ENCODE peak calls at places on chromosomes 2 and 18, in six cellular contexts. One of them, this sample, is unnamed.

GRCh38 chr2:176428943-176429469 is 159.8 kb downstream of the MTX2 start:
- DNase-seq in T-cell: no peak
- DNase-seq in DMS153: no peak
- DNase-seq in dorsolateral prefrontal cortex: no peak
- DNase-seq in NCI-H226: no peak
- DNase-seq in stromal cell of bone marrow: no peak
- DNase-seq in this sample: no peak

GRCh38 chr2:111194835-111195621 is 74.3 kb downstream of the BCL2L11 start:
- DNase-seq in dorsolateral prefrontal cortex: no peak
- DNase-seq in stromal cell of bone marrow: no peak
- DNase-seq in NCI-H226: no peak
- DNase-seq in DMS153: no peak
- DNase-seq in T-cell: no peak
- DNase-seq in this sample: no peak

GRCh38 chr2:213806125-213806726 is 522.0 kb downstream of the SPAG16 start:
- DNase-seq in stromal cell of bone marrow: peak; percentile 13
- DNase-seq in NCI-H226: no peak
- DNase-seq in DMS153: peak; percentile 9
- DNase-seq in dorsolateral prefrontal cortex: no peak
- DNase-seq in T-cell: no peak
- DNase-seq in this sample: no peak

GRCh38 chr2:72010647-72011355 is 136.9 kb downstream of the CYP26B1 start:
- DNase-seq in dorsolateral prefrontal cortex: peak; percentile 1
- DNase-seq in T-cell: no peak
- DNase-seq in DMS153: no peak
- DNase-seq in stromal cell of bone marrow: no peak
- DNase-seq in NCI-H226: no peak
- DNase-seq in this sample: no peak

GRCh38 chr2:138234265-138234664 is 267.3 kb upstream of the SPOPL start:
- DNase-seq in stromal cell of bone marrow: no peak
- DNase-seq in DMS153: no peak
- DNase-seq in dorsolateral prefrontal cortex: no peak
- DNase-seq in NCI-H226: no peak
- DNase-seq in T-cell: no peak
- DNase-seq in this sample: no peak

GRCh38 chr2:33599943-33600192 is 769 bp upstream of the FAM98A start:
- DNase-seq in stromal cell of bone marrow: no peak
- DNase-seq in NCI-H226: no peak
- DNase-seq in DMS153: no peak
- DNase-seq in dorsolateral prefrontal cortex: no peak
- DNase-seq in T-cell: no peak
- DNase-seq in this sample: no peak

GRCh38 chr2:236748385-236748784 is 178.8 kb downstream of the ACKR3 start:
- DNase-seq in DMS153: no peak
- DNase-seq in T-cell: no peak
- DNase-seq in NCI-H226: no peak
- DNase-seq in dorsolateral prefrontal cortex: no peak
- DNase-seq in stromal cell of bone marrow: no peak
- DNase-seq in this sample: no peak

GRCh38 chr18:8091042-8091441 is 518.2 kb upstream of the RAB12 start:
- DNase-seq in DMS153: no peak
- DNase-seq in dorsolateral prefrontal cortex: no peak
- DNase-seq in stromal cell of bone marrow: peak; percentile 63
- DNase-seq in T-cell: no peak
- DNase-seq in NCI-H226: no peak
- DNase-seq in this sample: no peak

GRCh38 chr18:63970803-63971191 is 916 bp downstream of the SERPINB8 start:
- DNase-seq in NCI-H226: peak; percentile 65
- DNase-seq in dorsolateral prefrontal cortex: peak; percentile 55
- DNase-seq in stromal cell of bone marrow: no peak
- DNase-seq in DMS153: peak; percentile 66
- DNase-seq in T-cell: no peak
- DNase-seq in this sample: no peak

GRCh38 chr2:68196120-68196716 is 38.5 kb downstream of the PNO1 start:
- DNase-seq in T-cell: no peak
- DNase-seq in NCI-H226: peak; percentile 22
- DNase-seq in stromal cell of bone marrow: no peak
- DNase-seq in dorsolateral prefrontal cortex: peak; percentile 9
- DNase-seq in DMS153: no peak
- DNase-seq in this sample: peak; percentile 19

GRCh38 chr2:32553829-32554432 is 73.9 kb upstream of the TTC27 start:
- DNase-seq in T-cell: no peak
- DNase-seq in DMS153: no peak
- DNase-seq in dorsolateral prefrontal cortex: no peak
- DNase-seq in NCI-H226: no peak
- DNase-seq in stromal cell of bone marrow: peak; percentile 28
- DNase-seq in this sample: no peak

GRCh38 chr2:39128919-39129391 is 8.1 kb upstream of the SOS1 start:
- DNase-seq in DMS153: no peak
- DNase-seq in NCI-H226: no peak
- DNase-seq in T-cell: peak; percentile 47
- DNase-seq in stromal cell of bone marrow: peak; percentile 50
- DNase-seq in dorsolateral prefrontal cortex: no peak
- DNase-seq in this sample: peak; percentile 35

GRCh38 chr2:3631851-3632659 is 25.9 kb upstream of the ALLC start:
- DNase-seq in dorsolateral prefrontal cortex: no peak
- DNase-seq in DMS153: no peak
- DNase-seq in T-cell: no peak
- DNase-seq in stromal cell of bone marrow: no peak
- DNase-seq in NCI-H226: no peak
- DNase-seq in this sample: no peak

GRCh38 chr2:28137221-28137620 is 246.7 kb downstream of the BABAM2 start:
- DNase-seq in stromal cell of bone marrow: peak; percentile 79
- DNase-seq in DMS153: no peak
- DNase-seq in NCI-H226: peak; percentile 54
- DNase-seq in T-cell: no peak
- DNase-seq in dorsolateral prefrontal cortex: no peak
- DNase-seq in this sample: no peak

GRCh38 chr2:160719116-160719515 is 225.5 kb upstream of the RBMS1 start:
- DNase-seq in NCI-H226: peak; percentile 31
- DNase-seq in stromal cell of bone marrow: no peak
- DNase-seq in DMS153: no peak
- DNase-seq in dorsolateral prefrontal cortex: no peak
- DNase-seq in T-cell: no peak
- DNase-seq in this sample: no peak

GRCh38 chr18:75896865-75897264 is 469.4 kb upstream of the SMIM21 start:
- DNase-seq in stromal cell of bone marrow: no peak
- DNase-seq in T-cell: no peak
- DNase-seq in NCI-H226: no peak
- DNase-seq in dorsolateral prefrontal cortex: no peak
- DNase-seq in DMS153: peak; percentile 70
- DNase-seq in this sample: no peak

GRCh38 chr2:206083602-206084467 is 2.1 kb downstream of the INO80D start:
- DNase-seq in DMS153: no peak
- DNase-seq in dorsolateral prefrontal cortex: no peak
- DNase-seq in NCI-H226: no peak
- DNase-seq in stromal cell of bone marrow: no peak
- DNase-seq in T-cell: no peak
- DNase-seq in this sample: no peak

GRCh38 chr18:22324191-22325131 is 93.3 kb downstream of the CTAGE1 start:
- DNase-seq in NCI-H226: no peak
- DNase-seq in DMS153: no peak
- DNase-seq in T-cell: no peak
- DNase-seq in dorsolateral prefrontal cortex: no peak
- DNase-seq in stromal cell of bone marrow: no peak
- DNase-seq in this sample: no peak

GRCh38 chr2:172783091-172783898 is 47.6 kb downstream of the RAPGEF4 start:
- DNase-seq in stromal cell of bone marrow: peak; percentile 80
- DNase-seq in T-cell: no peak
- DNase-seq in DMS153: no peak
- DNase-seq in NCI-H226: peak; percentile 87
- DNase-seq in dorsolateral prefrontal cortex: no peak
- DNase-seq in this sample: no peak

GRCh38 chr2:126996378-126996699 is 97.6 kb downstream of the TEX51 start:
- DNase-seq in DMS153: no peak
- DNase-seq in NCI-H226: no peak
- DNase-seq in stromal cell of bone marrow: no peak
- DNase-seq in T-cell: no peak
- DNase-seq in dorsolateral prefrontal cortex: no peak
- DNase-seq in this sample: no peak

GRCh38 chr2:43426305-43427031 is 169.4 kb downstream of the THADA start:
- DNase-seq in stromal cell of bone marrow: peak; percentile 94
- DNase-seq in NCI-H226: peak; percentile 97
- DNase-seq in DMS153: peak; percentile 63
- DNase-seq in dorsolateral prefrontal cortex: no peak
- DNase-seq in T-cell: peak; percentile 18
- DNase-seq in this sample: peak; percentile 17

GRCh38 chr2:156397229-156397628 is 39.0 kb upstream of the GPD2 start:
- DNase-seq in stromal cell of bone marrow: no peak
- DNase-seq in DMS153: no peak
- DNase-seq in T-cell: no peak
- DNase-seq in NCI-H226: no peak
- DNase-seq in dorsolateral prefrontal cortex: no peak
- DNase-seq in this sample: no peak

GRCh38 chr2:135072125-135072997 is 20.3 kb downstream of the RAB3GAP1 start:
- DNase-seq in T-cell: no peak
- DNase-seq in DMS153: no peak
- DNase-seq in stromal cell of bone marrow: no peak
- DNase-seq in NCI-H226: no peak
- DNase-seq in dorsolateral prefrontal cortex: no peak
- DNase-seq in this sample: no peak

GRCh38 chr2:201233192-201234166 is 26.9 kb upstream of the CASP8 start:
- DNase-seq in T-cell: peak; percentile 71
- DNase-seq in DMS153: peak; percentile 91
- DNase-seq in NCI-H226: peak; percentile 81
- DNase-seq in stromal cell of bone marrow: no peak
- DNase-seq in dorsolateral prefrontal cortex: no peak
- DNase-seq in this sample: peak; percentile 83

GRCh38 chr2:25165992-25166618 is 2.3 kb downstream of the POMC start:
- DNase-seq in NCI-H226: no peak
- DNase-seq in T-cell: no peak
- DNase-seq in stromal cell of bone marrow: no peak
- DNase-seq in DMS153: peak; percentile 69
- DNase-seq in dorsolateral prefrontal cortex: no peak
- DNase-seq in this sample: no peak

GRCh38 chr2:76711490-76711889 is 810.7 kb downstream of the LRRTM4 start:
- DNase-seq in dorsolateral prefrontal cortex: no peak
- DNase-seq in T-cell: no peak
- DNase-seq in stromal cell of bone marrow: no peak
- DNase-seq in DMS153: no peak
- DNase-seq in NCI-H226: no peak
- DNase-seq in this sample: no peak

GRCh38 chr18:22694954-22695353 is 238.2 kb upstream of the RBBP8 start:
- DNase-seq in dorsolateral prefrontal cortex: no peak
- DNase-seq in DMS153: no peak
- DNase-seq in T-cell: no peak
- DNase-seq in stromal cell of bone marrow: peak; percentile 97
- DNase-seq in NCI-H226: peak; percentile 99
- DNase-seq in this sample: no peak

GRCh38 chr2:197538412-197538811 is 22.5 kb downstream of the MOB4 start:
- DNase-seq in DMS153: no peak
- DNase-seq in NCI-H226: no peak
- DNase-seq in stromal cell of bone marrow: no peak
- DNase-seq in T-cell: no peak
- DNase-seq in dorsolateral prefrontal cortex: no peak
- DNase-seq in this sample: no peak

GRCh38 chr2:241469746-241470145 is 38.6 kb downstream of the STK25 start:
- DNase-seq in stromal cell of bone marrow: no peak
- DNase-seq in NCI-H226: no peak
- DNase-seq in T-cell: no peak
- DNase-seq in DMS153: no peak
- DNase-seq in dorsolateral prefrontal cortex: no peak
- DNase-seq in this sample: no peak

GRCh38 chr2:85133751-85134254 is 611 bp downstream of the TCF7L1 start:
- DNase-seq in DMS153: no peak
- DNase-seq in stromal cell of bone marrow: no peak
- DNase-seq in dorsolateral prefrontal cortex: peak; percentile 6
- DNase-seq in T-cell: no peak
- DNase-seq in NCI-H226: peak; percentile 6
- DNase-seq in this sample: no peak

GRCh38 chr2:228728961-228729360 is 542.1 kb downstream of the PID1 start:
- DNase-seq in DMS153: no peak
- DNase-seq in dorsolateral prefrontal cortex: no peak
- DNase-seq in NCI-H226: no peak
- DNase-seq in T-cell: no peak
- DNase-seq in stromal cell of bone marrow: no peak
- DNase-seq in this sample: no peak

GRCh38 chr2:153163055-153163454 is 315.5 kb downstream of the RPRM start:
- DNase-seq in stromal cell of bone marrow: peak; percentile 1
- DNase-seq in dorsolateral prefrontal cortex: peak; percentile 3
- DNase-seq in T-cell: no peak
- DNase-seq in DMS153: no peak
- DNase-seq in NCI-H226: peak; percentile 3
- DNase-seq in this sample: no peak